ENCODE peak calls at places on chromosomes 13 and 19, in five cellular contexts. L is K562, G is SK-N-SH, U is GM12878, A is HepG2. V is an unnamed sample.

GRCh38 chr13:111337206-111337605 is 16.8 kb downstream of the TEX29 start:
- DNase-seq in L (no peak), G (no peak), U (no peak), A (no peak), V (no peak)

GRCh38 chr13:100235311-100235901 is 146.5 kb downstream of the PCCA start:
- DNase-seq in L (peak; percentile 13), G (peak; percentile 51), U (no peak), A (peak; percentile 60), V (peak; percentile 40)

GRCh38 chr13:28100149-28101121 is at the start of gene FLT3:
- DNase-seq in L (peak; percentile 11), G (peak; percentile 59), U (no peak), A (no peak), V (peak; percentile 72)

GRCh38 chr19:49086296-49086695 is 1.0 kb downstream of the SNRNP70 start:
- DNase-seq in L (no peak), G (no peak), U (no peak), A (no peak), V (no peak)

GRCh38 chr19:18644144-18645034 is 7.6 kb downstream of the KLHL26 start:
- DNase-seq in L (no peak), G (no peak), U (no peak), A (no peak), V (no peak)

GRCh38 chr19:10962863-10963262 is 2.0 kb downstream of the SMARCA4 start:
- DNase-seq in L (no peak), G (no peak), U (no peak), A (no peak), V (no peak)

GRCh38 chr13:113774177-113775107 is 15.4 kb downstream of the TMEM255B start:
- DNase-seq in L (no peak), G (peak; percentile 50), U (no peak), A (no peak), V (no peak)

GRCh38 chr19:50416034-50416814 is 2.5 kb upstream of the SPIB start:
- DNase-seq in L (no peak), G (no peak), U (no peak), A (no peak), V (no peak)

GRCh38 chr19:778910-779653 is 18.2 kb upstream of the PTBP1 start:
- DNase-seq in L (no peak), G (no peak), U (no peak), A (peak; percentile 81), V (no peak)

GRCh38 chr13:28636078-28636477 is 22.9 kb upstream of the POMP start:
- DNase-seq in L (no peak), G (no peak), U (no peak), A (no peak), V (no peak)

GRCh38 chr13:100694722-100695644 is 20.4 kb upstream of the TMTC4 start:
- DNase-seq in L (peak; percentile 40), G (peak; percentile 58), U (no peak), A (peak; percentile 55), V (peak; percentile 52)

GRCh38 chr19:58055483-58055874 is 3.6 kb upstream of the ZNF135 start:
- DNase-seq in L (no peak), G (no peak), U (no peak), A (no peak), V (no peak)

GRCh38 chr13:94433055-94433947 is 46.2 kb downstream of the DCT start:
- DNase-seq in L (peak; percentile 7), G (no peak), U (no peak), A (peak; percentile 45), V (peak; percentile 67)

GRCh38 chr19:15532779-15533521 is 24.6 kb downstream of the CYP4F22 start:
- DNase-seq in L (peak; percentile 13), G (no peak), U (peak; percentile 25), A (no peak), V (no peak)

GRCh38 chr13:45162821-45163220 is 38.0 kb downstream of the KCTD4 start:
- DNase-seq in L (no peak), G (no peak), U (no peak), A (no peak), V (no peak)

GRCh38 chr13:30690282-30691188 is 44.8 kb upstream of the ALOX5AP start:
- DNase-seq in L (no peak), G (no peak), U (no peak), A (no peak), V (no peak)

GRCh38 chr13:36713842-36714241 is 40.0 kb downstream of the SERTM1 start:
- DNase-seq in L (no peak), G (no peak), U (no peak), A (no peak), V (no peak)

GRCh38 chr13:104737713-104738112 is 1671.5 kb upstream of the SLC10A2 start:
- DNase-seq in L (no peak), G (no peak), U (no peak), A (no peak), V (no peak)

GRCh38 chr19:35354898-35355297 is 3.4 kb upstream of the FFAR3 start:
- DNase-seq in L (no peak), G (no peak), U (peak; percentile 65), A (no peak), V (no peak)

GRCh38 chr19:12464769-12465725 is 19.6 kb downstream of the ZNF709 start:
- DNase-seq in L (no peak), G (no peak), U (no peak), A (no peak), V (no peak)

GRCh38 chr13:75647126-75647784 is 11.1 kb downstream of the LMO7 start:
- DNase-seq in L (no peak), G (no peak), U (peak; percentile 38), A (no peak), V (no peak)

GRCh38 chr13:56861472-56861871 is 279.2 kb upstream of the PRR20A start:
- DNase-seq in L (no peak), G (no peak), U (no peak), A (peak; percentile 1), V (no peak)

DNA sequence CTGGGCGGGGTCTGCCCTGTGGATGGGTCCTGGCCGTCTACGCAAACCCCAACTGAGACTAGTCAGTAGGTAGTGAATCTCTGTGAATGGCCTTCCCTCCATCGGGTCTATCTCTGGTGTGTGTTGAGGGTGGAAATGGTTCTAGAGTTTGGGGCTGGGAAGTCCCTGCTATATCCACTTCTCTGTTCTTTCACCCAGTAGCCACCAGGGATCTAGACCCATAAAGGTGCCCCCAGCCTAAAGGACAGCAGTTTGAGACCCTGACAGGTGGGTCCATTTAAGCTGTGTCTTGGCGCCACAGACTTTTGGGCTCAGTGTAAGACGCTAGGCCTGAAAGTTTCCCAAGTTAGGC is 57.7 kb downstream of the ZNF568 start:
- DNase-seq in L (no peak), G (no peak), U (no peak), A (no peak), V (no peak)
- TF ChIP-seq FOXM1 in L (no peak), G (no peak), U (no peak), A (no peak), V (no peak)

DNA sequence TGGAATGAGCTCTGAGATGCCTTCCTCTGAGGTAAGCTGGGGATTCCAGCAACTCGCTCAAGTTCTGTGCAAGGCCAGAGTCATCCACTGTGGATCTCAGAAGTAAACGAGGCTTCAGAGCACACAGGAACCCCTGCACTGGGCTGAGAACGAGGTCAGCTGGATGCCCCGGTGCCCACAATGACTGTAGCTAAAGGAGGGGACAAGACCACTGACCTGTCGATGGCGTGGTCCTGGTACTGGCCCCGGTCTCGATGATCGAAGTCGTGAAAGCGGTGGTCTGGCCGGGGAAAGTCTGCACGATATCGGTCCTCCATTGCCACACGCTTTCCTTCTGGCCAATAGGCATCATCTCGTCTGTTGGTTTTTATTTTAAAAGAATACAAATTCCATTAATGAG is 24.8 kb upstream of the TINCR start:
- DNase-seq in L (no peak), G (no peak), U (no peak), A (no peak), V (no peak)
- TF ChIP-seq FOXM1 in L (no peak), G (no peak), U (no peak), A (no peak), V (no peak)

GRCh38 chr19:20238025-20238623 is 71.1 kb downstream of the ZNF486 start:
- DNase-seq in L (peak; percentile 12), G (peak; percentile 80), U (peak; percentile 0), A (no peak), V (no peak)
- TF ChIP-seq FOXM1 in L (no peak), G (no peak), U (no peak), A (no peak), V (no peak)

GRCh38 chr13:24744247-24744646 is 19.7 kb upstream of the RNF17 start:
- DNase-seq in L (no peak), G (no peak), U (no peak), A (no peak), V (no peak)

GRCh38 chr13:24745516-24745860 is 18.5 kb upstream of the RNF17 start:
- DNase-seq in L (no peak), G (no peak), U (no peak), A (no peak), V (no peak)

GRCh38 chr13:24747248-24748151 is 16.5 kb upstream of the RNF17 start:
- DNase-seq in L (no peak), G (no peak), U (no peak), A (no peak), V (no peak)

GRCh38 chr13:24745861-24746617 is 17.9 kb upstream of the RNF17 start:
- DNase-seq in L (no peak), G (no peak), U (no peak), A (no peak), V (no peak)

DNA sequence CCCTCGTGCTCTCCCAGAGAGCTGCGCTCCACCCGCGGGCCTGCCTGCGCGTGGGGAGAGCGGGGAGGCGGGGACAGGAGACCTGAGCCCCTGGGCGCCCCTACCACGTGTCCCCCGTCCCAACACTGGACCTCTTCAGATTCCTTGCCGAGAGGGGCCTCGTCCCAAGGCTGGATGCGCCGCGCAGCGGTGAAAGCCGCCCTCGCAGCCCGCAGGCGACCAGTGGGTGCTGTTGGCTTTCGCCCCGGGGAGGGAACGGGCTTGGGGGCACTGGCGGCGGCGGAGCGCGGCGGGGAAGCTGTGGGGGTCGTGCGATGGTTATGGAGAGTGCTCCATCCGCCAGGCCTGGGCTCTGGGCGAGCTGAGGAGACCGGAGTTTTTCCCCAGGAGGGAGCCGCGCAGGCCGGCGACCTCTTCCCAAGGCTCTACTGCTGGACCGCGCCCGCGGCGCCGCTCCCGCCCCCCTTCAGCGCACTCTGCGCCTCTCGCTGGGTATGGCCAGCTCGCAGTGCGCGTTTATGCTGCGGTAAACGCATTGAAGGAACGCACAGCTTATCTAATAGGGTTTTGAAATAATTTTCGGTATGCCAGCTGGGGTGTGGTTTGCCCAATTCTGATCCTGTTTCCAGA is 17.2 kb upstream of the RNF17 start:
- DNase-seq in L (no peak), G (no peak), U (no peak), A (no peak), V (no peak)
- TF ChIP-seq FOXM1 in L (no peak), G (no peak), U (no peak), A (no peak), V (no peak)

GRCh38 chr13:23506821-23507210 is 63.4 kb upstream of the TNFRSF19 start:
- DNase-seq in L (no peak), G (peak; percentile 50), U (no peak), A (no peak), V (no peak)
- TF ChIP-seq FOXM1 in L (no peak), G (peak; percentile 41), U (no peak), A (no peak), V (no peak)

GRCh38 chr13:39777527-39778061 is 122.1 kb downstream of the COG6 start:
- DNase-seq in L (no peak), G (no peak), U (no peak), A (no peak), V (peak; percentile 10)
- TF ChIP-seq FOXM1 in L (no peak), G (peak; percentile 55), U (no peak), A (no peak), V (no peak)

DNA sequence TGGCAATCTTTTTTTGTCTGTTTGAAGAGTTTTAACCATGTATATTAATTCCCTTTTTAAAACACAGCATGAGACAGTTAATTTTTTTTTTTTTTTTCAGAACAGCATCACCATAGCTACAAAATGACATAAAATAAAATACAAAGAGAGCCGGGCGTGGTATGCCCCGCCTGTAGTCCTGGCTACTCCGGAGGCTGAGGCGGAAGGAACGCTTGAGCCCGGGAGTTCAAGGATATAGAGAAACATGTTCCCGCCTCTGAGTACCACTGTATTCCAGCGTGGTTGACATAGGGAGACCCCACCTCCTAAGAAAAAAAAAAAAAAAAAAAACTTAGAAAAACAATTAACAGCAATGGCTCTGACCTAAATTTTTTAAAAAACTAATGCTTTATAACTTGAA is 10.0 kb upstream of the INSR start:
- DNase-seq in L (no peak), G (no peak), U (no peak), A (no peak), V (no peak)
- TF ChIP-seq FOXM1 in L (no peak), G (no peak), U (no peak), A (no peak), V (no peak)

V was measured in HEK293T.